ENCODE peak calls at places on chromosomes 1 and 21, in ten cellular contexts. One of them, this sample, is unnamed.

GRCh38 chr1:64482128-64482527 is 12.2 kb downstream of the CACHD1 start:
- DNase-seq in effector memory CD4-positive, alpha-beta T cell: no peak
- DNase-seq in brain microvascular endothelial cell: no peak
- DNase-seq in uterus: no peak
- DNase-seq in caudate nucleus: no peak
- DNase-seq in aorta: no peak
- DNase-seq in right atrium auricular region: no peak
- DNase-seq in fibroblast of lung: no peak
- DNase-seq in psoas muscle: no peak
- DNase-seq in breast epithelium: no peak
- DNase-seq in this sample: no peak

GRCh38 chr1:210292276-210292851 is 36.3 kb upstream of the HHAT start:
- DNase-seq in fibroblast of lung: no peak
- DNase-seq in caudate nucleus: no peak
- DNase-seq in uterus: peak; percentile 52
- DNase-seq in aorta: peak; percentile 68
- DNase-seq in effector memory CD4-positive, alpha-beta T cell: no peak
- DNase-seq in breast epithelium: peak; percentile 72
- DNase-seq in brain microvascular endothelial cell: no peak
- DNase-seq in right atrium auricular region: peak; percentile 64
- DNase-seq in psoas muscle: peak; percentile 55
- DNase-seq in this sample: peak; percentile 64

GRCh38 chr1:39672551-39672947 is 642 bp upstream of the NT5C1A start:
- DNase-seq in aorta: no peak
- DNase-seq in brain microvascular endothelial cell: no peak
- DNase-seq in caudate nucleus: no peak
- DNase-seq in breast epithelium: no peak
- DNase-seq in uterus: no peak
- DNase-seq in fibroblast of lung: no peak
- DNase-seq in psoas muscle: no peak
- DNase-seq in effector memory CD4-positive, alpha-beta T cell: peak; percentile 28
- DNase-seq in right atrium auricular region: no peak
- DNase-seq in this sample: no peak

GRCh38 chr21:45846373-45847160 is 135.0 kb upstream of the COL6A1 start:
- DNase-seq in breast epithelium: peak; percentile 50
- DNase-seq in effector memory CD4-positive, alpha-beta T cell: no peak
- DNase-seq in uterus: peak; percentile 80
- DNase-seq in brain microvascular endothelial cell: no peak
- DNase-seq in right atrium auricular region: peak; percentile 68
- DNase-seq in fibroblast of lung: peak; percentile 57
- DNase-seq in caudate nucleus: no peak
- DNase-seq in psoas muscle: peak; percentile 38
- DNase-seq in aorta: no peak
- DNase-seq in this sample: peak; percentile 43

GRCh38 chr1:183808296-183809027 is 3.5 kb downstream of the RGL1 start:
- DNase-seq in psoas muscle: no peak
- DNase-seq in brain microvascular endothelial cell: no peak
- DNase-seq in fibroblast of lung: no peak
- DNase-seq in uterus: no peak
- DNase-seq in aorta: no peak
- DNase-seq in caudate nucleus: no peak
- DNase-seq in breast epithelium: no peak
- DNase-seq in effector memory CD4-positive, alpha-beta T cell: no peak
- DNase-seq in right atrium auricular region: no peak
- DNase-seq in this sample: no peak

GRCh38 chr1:7888248-7889010 is 35.6 kb upstream of the UTS2 start:
- DNase-seq in brain microvascular endothelial cell: no peak
- DNase-seq in breast epithelium: no peak
- DNase-seq in aorta: no peak
- DNase-seq in psoas muscle: no peak
- DNase-seq in right atrium auricular region: no peak
- DNase-seq in effector memory CD4-positive, alpha-beta T cell: no peak
- DNase-seq in caudate nucleus: no peak
- DNase-seq in fibroblast of lung: peak; percentile 95
- DNase-seq in uterus: no peak
- DNase-seq in this sample: no peak

GRCh38 chr1:84686203-84686602 is 4.1 kb downstream of the SSX2IP start:
- DNase-seq in aorta: no peak
- DNase-seq in brain microvascular endothelial cell: no peak
- DNase-seq in uterus: no peak
- DNase-seq in effector memory CD4-positive, alpha-beta T cell: no peak
- DNase-seq in fibroblast of lung: no peak
- DNase-seq in psoas muscle: no peak
- DNase-seq in right atrium auricular region: no peak
- DNase-seq in breast epithelium: no peak
- DNase-seq in caudate nucleus: no peak
- DNase-seq in this sample: no peak

GRCh38 chr1:234607091-234608025 is 2.6 kb downstream of the IRF2BP2 start:
- DNase-seq in uterus: no peak
- DNase-seq in breast epithelium: no peak
- DNase-seq in right atrium auricular region: no peak
- DNase-seq in brain microvascular endothelial cell: no peak
- DNase-seq in fibroblast of lung: no peak
- DNase-seq in caudate nucleus: no peak
- DNase-seq in effector memory CD4-positive, alpha-beta T cell: no peak
- DNase-seq in aorta: peak; percentile 71
- DNase-seq in psoas muscle: peak; percentile 31
- DNase-seq in this sample: peak; percentile 33

GRCh38 chr1:185439727-185440415 is 122.8 kb upstream of the IVNS1ABP start:
- DNase-seq in effector memory CD4-positive, alpha-beta T cell: no peak
- DNase-seq in breast epithelium: no peak
- DNase-seq in uterus: no peak
- DNase-seq in caudate nucleus: no peak
- DNase-seq in psoas muscle: no peak
- DNase-seq in aorta: no peak
- DNase-seq in brain microvascular endothelial cell: peak; percentile 78
- DNase-seq in right atrium auricular region: no peak
- DNase-seq in fibroblast of lung: no peak
- DNase-seq in this sample: no peak

GRCh38 chr1:36122463-36123025 is 2.5 kb downstream of the COL8A2 start:
- DNase-seq in aorta: no peak
- DNase-seq in brain microvascular endothelial cell: no peak
- DNase-seq in psoas muscle: no peak
- DNase-seq in caudate nucleus: no peak
- DNase-seq in effector memory CD4-positive, alpha-beta T cell: no peak
- DNase-seq in right atrium auricular region: no peak
- DNase-seq in uterus: no peak
- DNase-seq in breast epithelium: no peak
- DNase-seq in fibroblast of lung: no peak
- DNase-seq in this sample: no peak

GRCh38 chr1:93585059-93585966 is 96.3 kb downstream of the BCAR3 start:
- DNase-seq in right atrium auricular region: peak; percentile 84
- DNase-seq in brain microvascular endothelial cell: peak; percentile 33
- DNase-seq in caudate nucleus: no peak
- DNase-seq in psoas muscle: peak; percentile 85
- DNase-seq in aorta: peak; percentile 75
- DNase-seq in breast epithelium: peak; percentile 97
- DNase-seq in uterus: peak; percentile 33
- DNase-seq in effector memory CD4-positive, alpha-beta T cell: no peak
- DNase-seq in fibroblast of lung: no peak
- DNase-seq in this sample: peak; percentile 93

GRCh38 chr1:104987210-104987609 is 1237.5 kb downstream of the AMY1C start:
- DNase-seq in uterus: no peak
- DNase-seq in psoas muscle: no peak
- DNase-seq in aorta: no peak
- DNase-seq in brain microvascular endothelial cell: no peak
- DNase-seq in fibroblast of lung: no peak
- DNase-seq in effector memory CD4-positive, alpha-beta T cell: no peak
- DNase-seq in right atrium auricular region: no peak
- DNase-seq in breast epithelium: no peak
- DNase-seq in caudate nucleus: no peak
- DNase-seq in this sample: no peak

GRCh38 chr1:236516929-236517704 is 6.7 kb upstream of the LGALS8 start:
- DNase-seq in effector memory CD4-positive, alpha-beta T cell: peak; percentile 38
- DNase-seq in fibroblast of lung: peak; percentile 78
- DNase-seq in caudate nucleus: no peak
- DNase-seq in aorta: no peak
- DNase-seq in psoas muscle: no peak
- DNase-seq in brain microvascular endothelial cell: peak; percentile 54
- DNase-seq in uterus: no peak
- DNase-seq in right atrium auricular region: no peak
- DNase-seq in breast epithelium: no peak
- DNase-seq in this sample: no peak

GRCh38 chr1:111219466-111220286 is 7.8 kb upstream of the CHI3L2 start:
- DNase-seq in aorta: no peak
- DNase-seq in caudate nucleus: no peak
- DNase-seq in right atrium auricular region: no peak
- DNase-seq in uterus: no peak
- DNase-seq in fibroblast of lung: no peak
- DNase-seq in psoas muscle: no peak
- DNase-seq in breast epithelium: no peak
- DNase-seq in brain microvascular endothelial cell: no peak
- DNase-seq in effector memory CD4-positive, alpha-beta T cell: no peak
- DNase-seq in this sample: no peak

GRCh38 chr1:111218947-111219346 is 8.6 kb upstream of the CHI3L2 start:
- DNase-seq in uterus: no peak
- DNase-seq in brain microvascular endothelial cell: no peak
- DNase-seq in effector memory CD4-positive, alpha-beta T cell: no peak
- DNase-seq in caudate nucleus: no peak
- DNase-seq in fibroblast of lung: no peak
- DNase-seq in aorta: no peak
- DNase-seq in right atrium auricular region: no peak
- DNase-seq in psoas muscle: no peak
- DNase-seq in breast epithelium: no peak
- DNase-seq in this sample: no peak

GRCh38 chr1:111221276-111221632 is 6.3 kb upstream of the CHI3L2 start:
- DNase-seq in breast epithelium: no peak
- DNase-seq in right atrium auricular region: no peak
- DNase-seq in uterus: no peak
- DNase-seq in effector memory CD4-positive, alpha-beta T cell: no peak
- DNase-seq in brain microvascular endothelial cell: no peak
- DNase-seq in psoas muscle: no peak
- DNase-seq in fibroblast of lung: no peak
- DNase-seq in aorta: no peak
- DNase-seq in caudate nucleus: no peak
- DNase-seq in this sample: no peak

GRCh38 chr1:111221633-111222286 is 5.8 kb upstream of the CHI3L2 start:
- DNase-seq in fibroblast of lung: peak; percentile 14
- DNase-seq in uterus: no peak
- DNase-seq in psoas muscle: no peak
- DNase-seq in aorta: no peak
- DNase-seq in brain microvascular endothelial cell: no peak
- DNase-seq in effector memory CD4-positive, alpha-beta T cell: no peak
- DNase-seq in caudate nucleus: no peak
- DNase-seq in right atrium auricular region: no peak
- DNase-seq in breast epithelium: no peak
- DNase-seq in this sample: no peak

GRCh38 chr1:111220302-111220890 is 7.1 kb upstream of the CHI3L2 start:
- DNase-seq in brain microvascular endothelial cell: no peak
- DNase-seq in uterus: no peak
- DNase-seq in caudate nucleus: no peak
- DNase-seq in effector memory CD4-positive, alpha-beta T cell: no peak
- DNase-seq in aorta: no peak
- DNase-seq in right atrium auricular region: no peak
- DNase-seq in psoas muscle: no peak
- DNase-seq in fibroblast of lung: no peak
- DNase-seq in breast epithelium: no peak
- DNase-seq in this sample: no peak
- H3K27ac ChIP-seq in brain microvascular endothelial cell: no peak overlapping the region
- H3K27ac ChIP-seq in uterus: no peak overlapping the region
- H3K27ac ChIP-seq in caudate nucleus: no peak overlapping the region
- H3K27ac ChIP-seq in effector memory CD4-positive, alpha-beta T cell: peak overlapping the region; percentile 72
- H3K27ac ChIP-seq in aorta: no peak overlapping the region
- H3K27ac ChIP-seq in right atrium auricular region: no peak overlapping the region
- H3K27ac ChIP-seq in psoas muscle: no peak overlapping the region
- H3K27ac ChIP-seq in fibroblast of lung: no peak overlapping the region
- H3K27ac ChIP-seq in breast epithelium: no peak overlapping the region
- H3K27ac ChIP-seq in this sample: no peak overlapping the region

GRCh38 chr1:115191691-115192090 is 102.4 kb upstream of the TSPAN2 start:
- DNase-seq in brain microvascular endothelial cell: no peak
- DNase-seq in fibroblast of lung: no peak
- DNase-seq in psoas muscle: no peak
- DNase-seq in uterus: no peak
- DNase-seq in effector memory CD4-positive, alpha-beta T cell: no peak
- DNase-seq in aorta: no peak
- DNase-seq in caudate nucleus: no peak
- DNase-seq in breast epithelium: no peak
- DNase-seq in right atrium auricular region: no peak
- DNase-seq in this sample: no peak
- H3K27ac ChIP-seq in brain microvascular endothelial cell: no peak overlapping the region
- H3K27ac ChIP-seq in fibroblast of lung: no peak overlapping the region
- H3K27ac ChIP-seq in psoas muscle: peak overlapping the region; percentile 70
- H3K27ac ChIP-seq in uterus: no peak overlapping the region
- H3K27ac ChIP-seq in effector memory CD4-positive, alpha-beta T cell: no peak overlapping the region
- H3K27ac ChIP-seq in aorta: peak overlapping the region; percentile 23
- H3K27ac ChIP-seq in caudate nucleus: no peak overlapping the region
- H3K27ac ChIP-seq in breast epithelium: no peak overlapping the region
- H3K27ac ChIP-seq in right atrium auricular region: no peak overlapping the region
- H3K27ac ChIP-seq in this sample: no peak overlapping the region

GRCh38 chr1:228784191-228784590 is 48.9 kb downstream of the RHOU start:
- DNase-seq in brain microvascular endothelial cell: no peak
- DNase-seq in fibroblast of lung: no peak
- DNase-seq in breast epithelium: no peak
- DNase-seq in caudate nucleus: no peak
- DNase-seq in aorta: no peak
- DNase-seq in effector memory CD4-positive, alpha-beta T cell: no peak
- DNase-seq in right atrium auricular region: no peak
- DNase-seq in uterus: no peak
- DNase-seq in psoas muscle: no peak
- DNase-seq in this sample: no peak

GRCh38 chr1:228782662-228783414 is 47.6 kb downstream of the RHOU start:
- DNase-seq in caudate nucleus: no peak
- DNase-seq in fibroblast of lung: peak; percentile 34
- DNase-seq in brain microvascular endothelial cell: no peak
- DNase-seq in psoas muscle: no peak
- DNase-seq in right atrium auricular region: no peak
- DNase-seq in effector memory CD4-positive, alpha-beta T cell: no peak
- DNase-seq in breast epithelium: no peak
- DNase-seq in uterus: peak; percentile 43
- DNase-seq in aorta: no peak
- DNase-seq in this sample: no peak

GRCh38 chr1:228781801-228782661 is 46.8 kb downstream of the RHOU start:
- DNase-seq in fibroblast of lung: no peak
- DNase-seq in caudate nucleus: no peak
- DNase-seq in aorta: no peak
- DNase-seq in brain microvascular endothelial cell: no peak
- DNase-seq in right atrium auricular region: no peak
- DNase-seq in uterus: no peak
- DNase-seq in effector memory CD4-positive, alpha-beta T cell: no peak
- DNase-seq in breast epithelium: no peak
- DNase-seq in psoas muscle: no peak
- DNase-seq in this sample: no peak

GRCh38 chr1:228785366-228786085 is 50.2 kb downstream of the RHOU start:
- DNase-seq in brain microvascular endothelial cell: no peak
- DNase-seq in aorta: no peak
- DNase-seq in fibroblast of lung: no peak
- DNase-seq in caudate nucleus: no peak
- DNase-seq in uterus: no peak
- DNase-seq in psoas muscle: no peak
- DNase-seq in effector memory CD4-positive, alpha-beta T cell: no peak
- DNase-seq in breast epithelium: no peak
- DNase-seq in right atrium auricular region: no peak
- DNase-seq in this sample: no peak

GRCh38 chr1:228783415-228784045 is 48.3 kb downstream of the RHOU start:
- DNase-seq in psoas muscle: no peak
- DNase-seq in uterus: no peak
- DNase-seq in aorta: no peak
- DNase-seq in fibroblast of lung: no peak
- DNase-seq in effector memory CD4-positive, alpha-beta T cell: no peak
- DNase-seq in right atrium auricular region: no peak
- DNase-seq in caudate nucleus: no peak
- DNase-seq in breast epithelium: no peak
- DNase-seq in brain microvascular endothelial cell: no peak
- DNase-seq in this sample: no peak
- H3K27ac ChIP-seq in psoas muscle: no peak overlapping the region
- H3K27ac ChIP-seq in uterus: no peak overlapping the region
- H3K27ac ChIP-seq in aorta: no peak overlapping the region
- H3K27ac ChIP-seq in fibroblast of lung: no peak overlapping the region
- H3K27ac ChIP-seq in effector memory CD4-positive, alpha-beta T cell: no peak overlapping the region
- H3K27ac ChIP-seq in right atrium auricular region: no peak overlapping the region
- H3K27ac ChIP-seq in caudate nucleus: no peak overlapping the region
- H3K27ac ChIP-seq in breast epithelium: no peak overlapping the region
- H3K27ac ChIP-seq in brain microvascular endothelial cell: no peak overlapping the region
- H3K27ac ChIP-seq in this sample: no peak overlapping the region

GRCh38 chr1:211576717-211577116 is 2.2 kb downstream of the SLC30A1 start:
- DNase-seq in brain microvascular endothelial cell: no peak
- DNase-seq in fibroblast of lung: no peak
- DNase-seq in effector memory CD4-positive, alpha-beta T cell: no peak
- DNase-seq in breast epithelium: no peak
- DNase-seq in psoas muscle: no peak
- DNase-seq in caudate nucleus: no peak
- DNase-seq in aorta: no peak
- DNase-seq in uterus: no peak
- DNase-seq in right atrium auricular region: no peak
- DNase-seq in this sample: no peak
- H3K27ac ChIP-seq in brain microvascular endothelial cell: no peak overlapping the region
- H3K27ac ChIP-seq in fibroblast of lung: no peak overlapping the region
- H3K27ac ChIP-seq in effector memory CD4-positive, alpha-beta T cell: no peak overlapping the region
- H3K27ac ChIP-seq in breast epithelium: no peak overlapping the region
- H3K27ac ChIP-seq in psoas muscle: no peak overlapping the region
- H3K27ac ChIP-seq in caudate nucleus: no peak overlapping the region
- H3K27ac ChIP-seq in aorta: no peak overlapping the region
- H3K27ac ChIP-seq in uterus: no peak overlapping the region
- H3K27ac ChIP-seq in right atrium auricular region: no peak overlapping the region
- H3K27ac ChIP-seq in this sample: peak overlapping the region; percentile 99

This sample was measured in left ventricle myocardium inferior.